ENCODE peak calls at places on chromosome 11, in six cellular contexts. F is neuronal stem cell; N is CD4-positive, alpha-beta T cell; K is tibial artery; I is CD4-positive, alpha-beta memory T cell; T is effector memory CD4-positive, alpha-beta T cell. D is an unnamed sample.

GRCh38 chr11:78221396-78222315 is 32.9 kb downstream of the USP35 start:
- DNase-seq in I (no peak), N (no peak), K (peak), T (no peak), F (no peak), D (no peak)

GRCh38 chr11:84012171-84012826 is 726.1 kb upstream of the CCDC90B start:
- DNase-seq in I (no peak), T (no peak), K (no peak), F (no peak), N (no peak), D (no peak)

GRCh38 chr11:120883404-120884135 is 140.3 kb upstream of the TBCEL start:
- DNase-seq in F (no peak), N (no peak), I (no peak), K (no peak), T (no peak), D (no peak)

GRCh38 chr11:64661146-64661545 is 61.9 kb downstream of the NRXN2 start:
- DNase-seq in F (no peak), T (no peak), I (no peak), N (no peak), K (peak), D (no peak)

GRCh38 chr11:72646472-72646871 is 27.8 kb downstream of the PDE2A start:
- DNase-seq in N (no peak), K (no peak), I (no peak), F (no peak), T (no peak), D (no peak)

GRCh38 chr11:64675417-64676252 is 47.4 kb downstream of the NRXN2 start:
- DNase-seq in I (no peak), T (no peak), K (peak), N (no peak), F (no peak), D (no peak)

GRCh38 chr11:65642014-65642671 is 4.2 kb downstream of the SIPA1 start:
- DNase-seq in K (no peak), T (no peak), N (no peak), I (no peak), F (peak), D (no peak)

GRCh38 chr11:17931595-17931994 is 81.3 kb downstream of the SERGEF start:
- DNase-seq in N (no peak), K (no peak), T (no peak), F (no peak), I (no peak), D (no peak)

GRCh38 chr11:18236664-18237356 is at the start of gene SAA4:
- DNase-seq in N (no peak), F (no peak), T (no peak), I (no peak), K (no peak), D (no peak)

GRCh38 chr11:8101421-8101820 is 20.4 kb downstream of the TUB start:
- DNase-seq in N (no peak), I (no peak), T (no peak), F (no peak), K (no peak), D (no peak)

GRCh38 chr11:20126724-20127123 is 33.6 kb downstream of the DBX1 start:
- DNase-seq in N (no peak), T (no peak), F (no peak), K (no peak), I (no peak), D (no peak)

GRCh38 chr11:12503886-12504285 is 126.5 kb downstream of the PARVA start:
- DNase-seq in T (no peak), N (no peak), F (no peak), K (no peak), I (no peak), D (no peak)
- H3K27ac ChIP-seq in T (no peak), N (no peak), F (no peak), K (peak), I (no peak), D (no peak)

GRCh38 chr11:123560001-123560400 is 94.4 kb downstream of the SCN3B start:
- DNase-seq in K (no peak), N (no peak), F (no peak), T (no peak), I (no peak), D (no peak)
- H3K27ac ChIP-seq in K (no peak), N (no peak), F (peak), T (no peak), I (no peak), D (no peak)

GRCh38 chr11:74139151-74139918 is 31.5 kb downstream of the C2CD3 start:
- DNase-seq in K (no peak), N (no peak), T (no peak), I (no peak), F (no peak), D (no peak)
- H3K27ac ChIP-seq in K (no peak), N (no peak), T (no peak), I (no peak), F (peak), D (peak)

DNA sequence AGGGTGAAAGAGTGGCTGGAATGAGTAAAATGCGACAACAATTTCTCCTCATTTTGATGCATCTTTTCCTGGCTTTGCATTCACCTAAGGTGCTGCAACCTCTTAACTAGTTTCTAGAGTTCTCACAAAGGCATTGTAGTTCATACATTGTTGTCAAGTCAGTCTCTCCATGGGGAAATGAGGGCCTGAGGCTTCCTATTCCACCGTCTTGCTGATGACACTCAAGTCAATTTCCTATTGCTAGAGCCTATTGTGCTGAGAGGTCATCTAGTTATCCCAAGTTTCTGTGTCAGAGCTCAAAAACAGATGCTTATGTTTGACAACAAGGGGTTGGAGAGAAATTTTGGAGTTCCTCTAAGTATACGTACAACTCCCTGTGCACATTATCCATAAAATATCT is 11.6 kb upstream of the MS4A6A start:
- DNase-seq in I (no peak), T (no peak), F (no peak), N (no peak), K (no peak), D (no peak)
- H3K27ac ChIP-seq in I (no peak), T (no peak), F (no peak), N (no peak), K (no peak), D (no peak)

GRCh38 chr11:124899376-124900145 is 1.9 kb upstream of the ROBO4 start:
- DNase-seq in F (no peak), I (no peak), K (peak), N (no peak), T (no peak), D (no peak)
- H3K27ac ChIP-seq in F (no peak), I (no peak), K (peak), N (no peak), T (no peak), D (no peak)

GRCh38 chr11:103849366-103849765 is 187.1 kb upstream of the DDI1 start:
- DNase-seq in T (no peak), I (no peak), K (no peak), N (no peak), F (no peak), D (no peak)

GRCh38 chr11:103851166-103851651 is 185.2 kb upstream of the DDI1 start:
- DNase-seq in T (no peak), N (no peak), K (no peak), I (no peak), F (no peak), D (no peak)

GRCh38 chr11:103845331-103845730 is 191.1 kb upstream of the DDI1 start:
- DNase-seq in K (no peak), T (no peak), I (no peak), N (no peak), F (no peak), D (no peak)

DNA sequence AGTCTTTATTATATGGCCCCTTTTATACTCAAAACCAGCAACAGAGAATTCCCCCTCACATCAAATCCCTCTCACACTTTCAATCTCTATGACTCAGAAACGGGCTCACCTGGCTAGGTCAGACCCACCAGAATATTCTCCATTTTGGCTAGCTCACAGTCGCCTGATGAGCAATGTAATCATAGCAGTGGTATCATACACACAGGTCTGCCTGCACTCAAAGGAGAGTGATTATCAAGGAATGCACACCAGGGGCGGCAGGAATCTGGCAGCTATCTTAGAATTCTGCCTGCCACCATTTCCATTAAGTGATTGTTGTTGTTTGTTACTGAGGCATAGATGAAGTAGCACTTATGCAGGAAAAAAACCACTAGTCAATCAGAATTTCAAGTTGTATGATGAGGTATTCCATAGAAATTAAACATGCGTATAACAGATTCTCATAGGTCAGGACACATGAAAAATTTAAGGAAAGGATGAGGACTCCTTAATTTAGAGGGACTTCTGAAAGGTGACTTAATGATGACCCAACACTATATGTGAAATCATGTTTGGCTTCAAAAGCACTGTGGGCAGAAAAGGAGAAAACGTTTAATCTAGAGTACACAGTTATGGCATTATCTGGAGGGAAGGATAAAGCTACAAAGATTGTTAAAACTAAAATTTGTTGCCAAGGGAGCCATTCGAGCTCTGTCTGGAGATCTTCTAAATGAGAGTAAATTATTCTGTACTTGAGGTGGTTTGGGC is 185.8 kb upstream of the DDI1 start:
- DNase-seq in N (no peak), K (no peak), I (no peak), T (no peak), F (no peak), D (no peak)
- H3K27ac ChIP-seq in N (no peak), K (peak), I (no peak), T (no peak), F (no peak), D (no peak)

GRCh38 chr11:109885006-109885405 is 208.2 kb upstream of the ZC3H12C start:
- DNase-seq in K (no peak), T (no peak), N (no peak), I (no peak), F (no peak), D (no peak)
- H3K27ac ChIP-seq in K (no peak), T (no peak), N (no peak), I (no peak), F (no peak), D (peak)

GRCh38 chr11:48066881-48067800 is 86.8 kb downstream of the PTPRJ start:
- DNase-seq in T (no peak), N (no peak), K (no peak), F (no peak), I (no peak), D (no peak)

GRCh38 chr11:48063424-48063978 is 83.1 kb downstream of the PTPRJ start:
- DNase-seq in N (no peak), I (no peak), K (no peak), T (no peak), F (no peak), D (no peak)

GRCh38 chr11:48064306-48064705 is 83.9 kb downstream of the PTPRJ start:
- DNase-seq in N (no peak), K (no peak), T (no peak), I (no peak), F (no peak), D (no peak)

GRCh38 chr11:48058777-48059176 is 78.4 kb downstream of the PTPRJ start:
- DNase-seq in K (no peak), N (no peak), I (no peak), F (no peak), T (no peak), D (no peak)

GRCh38 chr11:48062649-48063048 is 82.3 kb downstream of the PTPRJ start:
- DNase-seq in F (no peak), K (no peak), T (no peak), N (no peak), I (no peak), D (no peak)
- H3K27ac ChIP-seq in F (no peak), K (no peak), T (no peak), N (no peak), I (no peak), D (no peak)

GRCh38 chr11:122091850-122092249 is 24.2 kb downstream of the BLID start:
- DNase-seq in I (no peak), T (no peak), N (no peak), F (no peak), K (no peak), D (no peak)
- H3K27ac ChIP-seq in I (no peak), T (no peak), N (no peak), F (no peak), K (peak), D (no peak)